ENCODE peak calls at places on chromosomes 6 and 20, in five cellular contexts. T is A549, H is transverse colon, K is right lobe of liver, C is GM12865. E is an unnamed sample.

GRCh38 chr20:53080969-53081871 is 109.1 kb downstream of the TSHZ2 start:
- DNase-seq in K (peak), T (no peak), H (peak), C (no peak), E (no peak)

GRCh38 chr6:149464411-149464810 is 20.4 kb downstream of the ZC3H12D start:
- DNase-seq in K (no peak), H (no peak), C (peak), T (no peak), E (no peak)

GRCh38 chr6:120869397-120869796 is 464.9 kb downstream of the TBC1D32 start:
- DNase-seq in C (no peak), K (no peak), H (no peak), T (no peak), E (no peak)

GRCh38 chr6:72363844-72364740 is 257.8 kb upstream of the KCNQ5 start:
- DNase-seq in K (no peak), H (no peak), C (no peak), T (no peak), E (no peak)

GRCh38 chr6:18585032-18585573 is 198.0 kb downstream of the RNF144B start:
- DNase-seq in C (no peak), T (no peak), K (no peak), H (peak), E (no peak)

GRCh38 chr20:8018928-8019177 is 708 bp downstream of the TMX4 start:
- DNase-seq in H (no peak), K (no peak), T (peak), C (no peak), E (no peak)

GRCh38 chr6:2973656-2974055 is 2.3 kb upstream of the SERPINB6 start:
- DNase-seq in H (no peak), K (no peak), C (no peak), T (no peak), E (peak)

GRCh38 chr6:30761791-30762429 is 17.6 kb upstream of the IER3 start:
- DNase-seq in K (no peak), H (no peak), C (peak), T (no peak), E (no peak)

GRCh38 chr20:62449951-62450815 is 22.8 kb upstream of the RBBP8NL start:
- DNase-seq in K (no peak), C (no peak), H (peak), T (peak), E (no peak)

GRCh38 chr6:159608961-159609673 is 83.9 kb downstream of the SOD2 start:
- DNase-seq in H (no peak), C (peak), K (no peak), T (peak), E (peak)

GRCh38 chr20:18705906-18706305 is 107.7 kb upstream of the SCP2D1 start:
- DNase-seq in C (no peak), H (no peak), K (no peak), T (no peak), E (no peak)

GRCh38 chr6:129923520-129923919 is 62.4 kb upstream of the TMEM244 start:
- DNase-seq in C (no peak), T (no peak), K (no peak), H (no peak), E (no peak)

GRCh38 chr6:45679631-45680030 is 301.9 kb upstream of the SUPT3H start:
- DNase-seq in H (no peak), T (no peak), C (peak), K (no peak), E (no peak)

GRCh38 chr6:162728177-162728571 is 400 bp downstream of the PACRG start:
- DNase-seq in T (no peak), K (no peak), H (no peak), C (no peak), E (peak)

GRCh38 chr6:129575378-129576118 is 134.4 kb downstream of the ARHGAP18 start:
- DNase-seq in T (peak), K (no peak), C (no peak), H (no peak), E (no peak)

GRCh38 chr6:13522639-13523038 is 35.2 kb upstream of the GFOD1 start:
- DNase-seq in T (no peak), C (no peak), H (no peak), K (no peak), E (no peak)

GRCh38 chr6:139754898-139755754 is 380.7 kb upstream of the CITED2 start:
- DNase-seq in T (no peak), K (no peak), C (no peak), H (no peak), E (no peak)

GRCh38 chr20:19012671-19013070 is 199.1 kb downstream of the SCP2D1 start:
- DNase-seq in K (no peak), C (no peak), T (no peak), H (no peak), E (no peak)

GRCh38 chr6:156953478-156954146 is 176.4 kb downstream of the ARID1B start:
- DNase-seq in K (no peak), T (peak), C (no peak), H (no peak), E (peak)
- TF ChIP-seq CTCF in K (no peak), T (peak), C (no peak), H (peak), E (no peak)

GRCh38 chr20:32820698-32821378 is 1.1 kb downstream of the MAPRE1 start:
- DNase-seq in C (peak), T (no peak), H (peak), K (no peak), E (peak)
- TF ChIP-seq CTCF in C (no peak), T (no peak), H (no peak), K (no peak), E (no peak)

DNA sequence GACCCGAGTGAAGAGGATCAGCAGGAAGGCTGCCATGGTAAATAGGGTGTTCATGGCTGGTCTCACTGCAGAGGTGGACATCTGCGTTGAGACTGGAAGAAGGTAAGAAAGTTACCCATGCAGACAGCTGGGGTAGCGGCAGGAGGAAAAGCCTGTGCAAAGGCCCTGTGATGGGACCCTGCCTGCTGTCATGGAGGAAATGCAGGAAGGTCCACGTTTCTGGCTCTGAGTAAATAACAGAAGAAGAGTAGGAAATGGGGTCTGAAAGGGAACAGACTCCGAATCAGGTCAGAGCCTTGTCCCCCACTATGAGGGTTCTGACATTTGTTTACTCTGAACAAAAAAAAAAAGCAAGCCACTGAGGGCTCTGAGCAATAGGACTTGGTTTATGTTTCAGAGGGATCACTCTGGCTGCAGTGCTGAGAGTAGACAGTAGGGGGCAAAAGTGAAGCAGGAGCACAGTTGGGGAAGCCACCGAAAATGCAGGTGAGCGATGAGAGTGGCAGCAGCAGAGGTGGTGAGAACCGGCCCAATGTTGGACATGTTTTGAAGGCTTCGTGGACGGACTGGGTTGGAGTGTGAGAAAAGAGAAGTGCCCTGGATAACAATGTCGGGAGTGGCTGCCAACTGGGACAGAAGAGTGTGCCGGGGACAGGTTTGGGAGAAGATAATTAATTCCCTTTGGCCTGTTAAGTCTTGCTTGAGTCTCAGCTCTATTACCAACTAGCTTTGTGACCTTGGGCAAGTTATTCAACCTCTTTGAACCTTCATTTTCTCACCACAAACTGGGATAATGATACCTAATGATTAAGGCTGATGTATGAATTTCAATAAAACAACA is 57.9 kb upstream of the MAP7 start:
- DNase-seq in K (peak), C (peak), T (peak), H (peak), E (peak)
- TF ChIP-seq CTCF in K (peak), C (peak), T (peak), H (peak), E (peak)

GRCh38 chr6:157905590-157906337 is 75.9 kb upstream of the SYNJ2 start:
- DNase-seq in H (no peak), K (no peak), C (no peak), T (peak), E (no peak)
- TF ChIP-seq CTCF in H (no peak), K (no peak), C (no peak), T (no peak), E (no peak)

DNA sequence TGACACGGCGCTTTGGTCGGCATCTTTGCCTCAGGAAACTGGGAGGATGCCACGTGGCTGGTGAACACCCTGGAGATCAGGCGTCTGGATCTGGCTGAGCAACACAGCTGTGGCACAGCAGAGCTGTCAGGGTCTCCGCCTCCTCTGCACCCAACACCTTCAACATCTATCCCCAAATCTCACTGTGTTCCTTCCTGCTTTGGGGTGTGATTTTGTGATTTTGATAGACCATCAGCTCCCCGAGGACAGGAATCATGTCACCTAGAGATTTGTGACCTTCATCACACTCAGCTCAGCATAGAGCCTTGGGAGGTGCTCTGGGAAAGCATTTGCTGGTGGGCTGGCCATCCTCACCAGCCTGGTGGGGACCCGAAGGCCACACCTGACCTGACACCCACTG is 203.7 kb upstream of the FOXQ1 start:
- DNase-seq in K (no peak), C (no peak), H (no peak), T (no peak), E (no peak)
- TF ChIP-seq CTCF in K (no peak), C (no peak), H (no peak), T (no peak), E (no peak)

GRCh38 chr20:50073500-50073899 is 39.5 kb downstream of the UBE2V1 start:
- DNase-seq in T (no peak), H (no peak), C (no peak), K (no peak), E (no peak)

GRCh38 chr20:50070361-50070760 is 42.6 kb downstream of the UBE2V1 start:
- DNase-seq in K (no peak), T (no peak), H (no peak), C (peak), E (peak)

GRCh38 chr20:50067461-50067860 is 45.5 kb downstream of the UBE2V1 start:
- DNase-seq in K (no peak), T (no peak), H (no peak), C (no peak), E (no peak)

GRCh38 chr20:50068041-50068651 is 44.8 kb downstream of the UBE2V1 start:
- DNase-seq in K (no peak), T (no peak), C (no peak), H (no peak), E (no peak)

GRCh38 chr20:50071039-50071888 is 41.7 kb downstream of the UBE2V1 start:
- DNase-seq in T (peak), K (peak), C (peak), H (peak), E (peak)
- TF ChIP-seq CTCF in T (peak), K (peak), C (peak), H (peak), E (peak)

GRCh38 chr6:154783229-154783628 is 50.0 kb downstream of the SCAF8 start:
- DNase-seq in H (no peak), C (no peak), K (no peak), T (no peak), E (no peak)
- TF ChIP-seq CTCF in H (no peak), C (no peak), K (no peak), T (no peak), E (no peak)

E was measured in activated CD8-positive, alpha-beta T cell treated with anti-CD3 and anti-CD28 coated beads for 36 hours.